ENCODE peak calls at places on chromosomes 13 and 19, in eight cellular contexts. A is esophagus squamous epithelium; K is choroid plexus epithelial cell; E is GM10248; H is activated CD4-positive, alpha-beta T cell treated with anti-CD3 and anti-CD28 coated beads for 36 hours; U is omental fat pad; N is ureter; V is GM12891. W is an unnamed sample.

GRCh38 chr19:10764340-10764894 is 46.5 kb downstream of the DNM2 start:
- DNase-seq in E (no peak), K (no peak), U (no peak), V (no peak), H (no peak), A (no peak), N (no peak), W (no peak)

GRCh38 chr13:90485441-90485840 is 862.0 kb upstream of the MIR17HG start:
- DNase-seq in H (no peak), U (no peak), V (no peak), N (no peak), E (no peak), K (peak), A (no peak), W (no peak)

GRCh38 chr13:27847669-27848068 is 55.4 kb downstream of the GSX1 start:
- DNase-seq in N (no peak), A (no peak), K (no peak), V (no peak), E (no peak), H (no peak), U (no peak), W (no peak)

GRCh38 chr13:28657784-28658538 is 969 bp upstream of the POMP start:
- DNase-seq in U (no peak), V (no peak), E (peak), K (peak), A (no peak), H (no peak), N (no peak), W (no peak)

GRCh38 chr13:80695841-80696240 is 354.9 kb upstream of the SPRY2 start:
- DNase-seq in K (peak), H (no peak), A (no peak), E (no peak), U (no peak), V (no peak), N (no peak), W (no peak)

GRCh38 chr13:49935171-49936084 is 712 bp downstream of the SPRYD7 start:
- DNase-seq in K (peak), V (no peak), U (peak), N (peak), H (peak), A (peak), E (peak), W (peak)

GRCh38 chr13:88656751-88657150 is 985.6 kb downstream of the SLITRK5 start:
- DNase-seq in V (no peak), K (no peak), E (no peak), H (no peak), U (no peak), N (no peak), A (no peak), W (no peak)

GRCh38 chr19:15526408-15526807 is 18.1 kb downstream of the CYP4F22 start:
- DNase-seq in H (no peak), A (no peak), E (no peak), V (no peak), K (no peak), U (no peak), N (no peak), W (no peak)

GRCh38 chr13:35499131-35500051 is 22.9 kb upstream of the MAB21L1 start:
- DNase-seq in U (no peak), N (no peak), A (no peak), K (no peak), E (no peak), V (no peak), H (no peak), W (no peak)

GRCh38 chr13:47433461-47434005 is 536.7 kb upstream of the HTR2A start:
- DNase-seq in N (no peak), K (peak), H (no peak), V (no peak), U (no peak), A (no peak), E (no peak), W (no peak)

GRCh38 chr13:112688560-112689497 is 1.0 kb upstream of the ATP11A start:
- DNase-seq in U (no peak), H (peak), E (no peak), A (no peak), V (no peak), N (no peak), K (no peak), W (peak)

GRCh38 chr13:71808708-71809107 is 58.3 kb downstream of the DACH1 start:
- DNase-seq in U (no peak), K (no peak), A (no peak), E (no peak), H (no peak), V (no peak), N (no peak), W (no peak)

GRCh38 chr19:48921721-48922500 is 11.6 kb upstream of the DHDH start:
- DNase-seq in A (no peak), K (no peak), H (no peak), U (no peak), V (no peak), E (no peak), N (no peak), W (no peak)

GRCh38 chr19:33948651-33949335 is 152.1 kb downstream of the KCTD15 start:
- DNase-seq in V (no peak), E (no peak), H (no peak), A (no peak), N (peak), K (no peak), U (no peak), W (no peak)

GRCh38 chr19:1505991-1506881 is 6.6 kb downstream of the ADAMTSL5 start:
- DNase-seq in V (no peak), E (no peak), U (no peak), A (no peak), K (no peak), N (no peak), H (no peak), W (no peak)

GRCh38 chr19:12695090-12695489 is 1.3 kb downstream of the FBXW9 start:
- DNase-seq in V (no peak), A (no peak), H (no peak), K (no peak), N (no peak), E (no peak), U (no peak), W (no peak)

GRCh38 chr19:49853852-49854849 is 3.2 kb downstream of the PTOV1 start:
- DNase-seq in N (no peak), H (peak), A (no peak), K (no peak), V (no peak), U (no peak), E (no peak), W (no peak)

GRCh38 chr19:29635963-29636362 is 29.3 kb upstream of the PLEKHF1 start:
- DNase-seq in A (no peak), E (no peak), H (no peak), U (no peak), N (no peak), K (no peak), V (no peak), W (no peak)

GRCh38 chr19:33507021-33507956 is 14.3 kb downstream of the PEPD start:
- DNase-seq in U (no peak), H (no peak), K (no peak), V (no peak), N (peak), E (no peak), A (no peak), W (no peak)

GRCh38 chr19:21705393-21705792 is 62.0 kb downstream of the ZNF100 start:
- DNase-seq in H (no peak), N (no peak), A (no peak), E (no peak), U (no peak), V (no peak), K (no peak), W (no peak)

GRCh38 chr13:112588490-112589297 is 741 bp upstream of the TUBGCP3 start:
- DNase-seq in N (no peak), V (no peak), U (no peak), K (no peak), H (peak), A (no peak), E (no peak), W (peak)

GRCh38 chr19:16340654-16341053 is 16.0 kb downstream of the KLF2 start:
- DNase-seq in H (no peak), V (no peak), K (no peak), E (no peak), N (no peak), A (no peak), U (no peak), W (no peak)

GRCh38 chr19:47408156-47408938 is 11.0 kb downstream of the MEIS3 start:
- DNase-seq in V (no peak), K (no peak), U (no peak), N (no peak), E (no peak), A (no peak), H (no peak), W (no peak)

GRCh38 chr19:3291644-3292043 is 67.2 kb downstream of the CELF5 start:
- DNase-seq in H (no peak), K (no peak), U (no peak), E (no peak), V (no peak), N (no peak), A (no peak), W (no peak)

GRCh38 chr19:3066482-3067049 is 4.3 kb upstream of the TLE5 start:
- DNase-seq in U (no peak), A (no peak), H (no peak), V (no peak), E (no peak), K (no peak), N (no peak), W (no peak)

GRCh38 chr13:41639955-41640780 is 182.8 kb downstream of the RGCC start:
- DNase-seq in H (no peak), V (no peak), N (no peak), K (no peak), A (no peak), U (no peak), E (no peak), W (no peak)

GRCh38 chr19:33702606-33703437 is 81.1 kb downstream of the CHST8 start:
- DNase-seq in H (no peak), U (no peak), K (no peak), N (no peak), A (no peak), V (no peak), E (no peak), W (no peak)

GRCh38 chr19:55426042-55426441 is 17.1 kb downstream of the SHISA7 start:
- DNase-seq in H (no peak), K (no peak), U (no peak), N (no peak), E (no peak), A (no peak), V (no peak), W (no peak)

GRCh38 chr19:44653343-44653742 is 9.6 kb downstream of the PVR start:
- DNase-seq in N (no peak), V (no peak), A (no peak), H (no peak), U (no peak), E (no peak), K (no peak), W (no peak)

GRCh38 chr19:53942001-53942786 is 20.5 kb upstream of the CACNG8 start:
- DNase-seq in H (peak), V (no peak), E (no peak), U (no peak), N (no peak), K (no peak), A (no peak), W (peak)

GRCh38 chr13:85170372-85170771 is 628.8 kb downstream of the SLITRK6 start:
- DNase-seq in V (no peak), H (no peak), A (no peak), E (no peak), U (no peak), K (no peak), N (no peak), W (no peak)

GRCh38 chr19:31303262-31303815 is 45.9 kb downstream of the TSHZ3 start:
- DNase-seq in K (no peak), N (no peak), H (no peak), A (no peak), E (no peak), U (no peak), V (no peak), W (no peak)

GRCh38 chr13:90696656-90697055 is 650.8 kb upstream of the MIR17HG start:
- DNase-seq in U (no peak), E (no peak), V (no peak), N (no peak), H (no peak), A (no peak), K (peak), W (no peak)

GRCh38 chr13:104854007-104854406 is 1681.5 kb downstream of the EFNB2 start:
- DNase-seq in N (no peak), H (no peak), K (no peak), V (no peak), E (no peak), U (no peak), A (no peak), W (no peak)

GRCh38 chr13:74761794-74762193 is 627.6 kb upstream of the KLF12 start:
- DNase-seq in U (no peak), E (no peak), V (no peak), H (no peak), A (no peak), N (no peak), K (peak), W (no peak)

GRCh38 chr19:38989066-38989605 is 13.6 kb upstream of the FBXO17 start:
- DNase-seq in A (no peak), H (no peak), E (no peak), U (no peak), K (peak), V (no peak), N (no peak), W (no peak)

W was measured in activated CD8-positive, alpha-beta T cell treated with anti-CD3 and anti-CD28 coated beads for 36 hours.